ENCODE peak calls at places on chromosome 20, in ten cellular contexts. M is HT1080; J is GM10248; D is adipocyte; I is GF-D8; O is C1 segment of cervical spinal cord; A is islet precursor cell; H is NAMALWA; W is GM12865; B is activated effector memory CD4-positive, alpha-beta T cell treated with anti-CD3 and anti-CD28 coated beads, Interleukin-2, amount 50 U/mL, for 16 hours. T is an unnamed sample.

GRCh38 chr20:10508060-10508459 is 73.0 kb downstream of the SLX4IP start:
- DNase-seq in A (no peak), H (no peak), M (no peak), I (no peak), B (no peak), D (peak), J (no peak), W (no peak), O (no peak), T (no peak)

GRCh38 chr20:37081717-37082289 is 14.0 kb downstream of the RBL1 start:
- DNase-seq in H (peak), A (no peak), B (peak), M (no peak), W (peak), J (peak), O (no peak), D (peak), I (no peak), T (no peak)

GRCh38 chr20:6178537-6178936 is 55.7 kb upstream of the FERMT1 start:
- DNase-seq in B (no peak), J (no peak), O (no peak), W (no peak), D (peak), I (no peak), M (peak), A (no peak), H (peak), T (no peak)

GRCh38 chr20:38725959-38726848 is 1.9 kb downstream of the SLC32A1 start:
- DNase-seq in O (no peak), W (peak), J (peak), D (no peak), M (peak), A (peak), B (peak), I (no peak), H (peak), T (no peak)

GRCh38 chr20:43667341-43668132 is 623 bp downstream of the MYBL2 start:
- DNase-seq in W (peak), O (no peak), I (peak), H (peak), B (peak), D (peak), A (peak), J (peak), M (no peak), T (no peak)

GRCh38 chr20:38395165-38395564 is 40.0 kb downstream of the SNHG17 start:
- DNase-seq in A (no peak), H (no peak), D (peak), O (no peak), W (no peak), B (no peak), I (no peak), M (no peak), J (no peak), T (no peak)

GRCh38 chr20:32983459-32984112 is 20.6 kb downstream of the SUN5 start:
- DNase-seq in J (no peak), I (no peak), O (no peak), W (no peak), H (no peak), A (no peak), B (peak), M (no peak), D (no peak), T (no peak)

GRCh38 chr20:63082939-63083735 is 76.4 kb upstream of the BHLHE23 start:
- DNase-seq in J (no peak), D (no peak), M (no peak), A (no peak), W (no peak), H (no peak), I (no peak), B (no peak), O (no peak), T (no peak)

GRCh38 chr20:62990306-62990825 is 16.4 kb downstream of the BHLHE23 start:
- DNase-seq in W (no peak), A (no peak), J (no peak), H (no peak), B (no peak), M (no peak), I (no peak), D (no peak), O (no peak), T (no peak)